ENCODE peak calls at places on chromosomes 5 and 9, in five cellular contexts. X, D, H, Y and K are unnamed samples.

GRCh38 chr5:33441241-33441844 is 578 bp downstream of the TARS1 start:
- DNase-seq in Y (no peak), D (no peak), H (peak), X (no peak), K (peak)

GRCh38 chr5:146344155-146345118 is 5.8 kb downstream of the POU4F3 start:
- DNase-seq in D (no peak), X (no peak), H (no peak), Y (no peak), K (no peak)

GRCh38 chr9:107942870-107943269 is 453.3 kb upstream of the KLF4 start:
- DNase-seq in X (no peak), Y (peak), H (no peak), D (no peak), K (no peak)

GRCh38 chr9:87875839-87876545 is 6.7 kb upstream of the SPATA31E1 start:
- DNase-seq in H (no peak), X (no peak), Y (no peak), D (no peak), K (no peak)

GRCh38 chr5:180171568-180172094 is 37.4 kb downstream of the RASGEF1C start:
- DNase-seq in X (no peak), Y (no peak), D (no peak), H (no peak), K (no peak)

GRCh38 chr5:16593630-16594029 is 23.2 kb downstream of the RETREG1 start:
- DNase-seq in X (no peak), H (no peak), D (no peak), Y (peak), K (no peak)

GRCh38 chr5:50709471-50709870 is 43.0 kb downstream of the PARP8 start:
- DNase-seq in H (no peak), X (no peak), Y (peak), D (no peak), K (no peak)

GRCh38 chr5:100676807-100677631 is 141.8 kb downstream of the FAM174A start:
- DNase-seq in X (no peak), D (peak), H (no peak), Y (peak), K (peak)

GRCh38 chr5:147286296-147286695 is 51.5 kb downstream of the STK32A start:
- DNase-seq in D (no peak), X (no peak), Y (no peak), H (no peak), K (no peak)

DNA sequence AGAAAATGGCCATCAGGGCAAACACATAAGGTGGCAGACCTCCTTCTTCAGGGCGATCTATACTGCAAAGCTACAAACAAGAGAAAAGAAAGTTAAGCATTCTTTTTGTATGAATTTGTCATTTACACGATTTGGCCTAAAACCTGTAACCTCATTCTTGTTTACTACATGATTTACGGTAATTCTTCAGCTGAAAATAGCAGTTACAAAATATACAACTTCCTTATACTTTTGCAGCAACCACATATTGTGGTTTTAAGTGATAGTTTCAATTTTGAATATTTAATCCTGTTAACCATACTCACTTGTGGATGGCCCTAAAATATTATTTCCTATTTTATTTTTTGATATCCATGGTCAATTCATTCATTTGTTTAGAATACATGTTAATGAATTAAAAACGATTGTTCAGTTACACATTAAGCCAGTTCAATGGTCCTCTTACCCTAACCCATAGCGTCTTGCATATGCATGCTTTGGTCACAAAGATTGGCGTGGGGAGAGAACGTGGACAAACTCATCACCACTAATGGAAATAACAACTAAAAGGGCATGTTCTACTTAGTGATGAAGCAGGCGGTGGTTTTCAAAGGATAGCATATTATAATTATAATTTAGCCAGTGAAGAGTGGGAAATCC is 16.6 kb downstream of the TUT7 start:
- DNase-seq in H (peak), D (no peak), X (no peak), Y (no peak), K (peak)
- H3K4me3 ChIP-seq in H (no peak), D (no peak), X (no peak), Y (no peak), K (no peak)

DNA sequence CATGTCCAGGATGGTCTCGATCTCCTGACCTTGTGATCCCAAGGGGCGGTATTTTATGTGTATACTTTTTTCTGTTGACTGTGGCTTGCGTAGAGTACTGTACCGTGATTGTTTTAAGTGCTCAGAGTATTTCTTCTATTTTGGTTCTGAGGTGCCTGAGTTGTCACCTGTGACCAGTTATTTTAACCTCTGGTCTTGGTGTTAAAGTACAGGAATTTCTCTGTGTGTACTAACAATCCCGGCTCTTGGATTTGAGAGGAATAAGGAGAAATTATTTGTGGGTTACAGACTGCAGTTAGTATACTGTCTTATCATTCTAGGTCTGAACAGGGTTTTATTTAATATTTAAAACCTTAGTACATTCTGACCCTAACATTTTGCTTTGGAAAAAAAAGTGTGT is 2.0 kb downstream of the ANKHD1 start:
- DNase-seq in Y (no peak), X (no peak), D (no peak), H (no peak), K (peak)
- H3K4me3 ChIP-seq in Y (peak), X (no peak), D (no peak), H (no peak), K (no peak)

GRCh38 chr9:83336696-83337095 is 201.5 kb downstream of the FRMD3 start:
- DNase-seq in X (no peak), H (no peak), Y (no peak), D (no peak), K (peak)
- H3K4me3 ChIP-seq in X (no peak), H (no peak), Y (no peak), D (no peak), K (no peak)

GRCh38 chr9:137648396-137648795 is 29.6 kb downstream of the EHMT1 start:
- DNase-seq in D (no peak), H (no peak), Y (peak), X (no peak), K (no peak)
- H3K4me3 ChIP-seq in D (no peak), H (no peak), Y (no peak), X (no peak), K (no peak)

DNA sequence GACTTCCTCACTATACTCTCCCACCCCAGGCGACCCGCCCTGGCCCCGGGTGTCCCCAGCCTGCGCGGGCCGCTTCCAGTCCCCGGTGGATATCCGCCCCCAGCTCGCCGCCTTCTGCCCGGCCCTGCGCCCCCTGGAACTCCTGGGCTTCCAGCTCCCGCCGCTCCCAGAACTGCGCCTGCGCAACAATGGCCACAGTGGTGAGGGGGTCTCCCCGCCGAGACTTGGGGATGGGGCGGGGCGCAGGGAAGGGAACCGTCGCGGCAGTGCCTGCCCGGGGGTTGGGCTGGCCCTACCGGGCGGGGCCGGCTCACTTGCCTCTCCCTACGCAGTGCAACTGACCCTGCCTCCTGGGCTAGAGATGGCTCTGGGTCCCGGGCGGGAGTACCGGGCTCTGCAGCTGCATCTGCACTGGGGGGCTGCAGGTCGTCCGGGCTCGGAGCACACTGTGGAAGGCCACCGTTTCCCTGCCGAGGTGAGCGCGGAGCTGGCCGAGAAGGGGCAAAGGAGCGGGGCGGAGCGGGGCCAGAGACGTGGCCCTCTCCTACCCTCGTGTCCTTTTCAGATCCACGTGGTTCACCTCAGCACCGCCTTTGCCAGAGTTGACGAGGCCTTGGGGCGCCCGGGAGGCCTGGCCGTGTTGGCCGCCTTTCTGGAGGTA is 2.1 kb downstream of the CA9 start:
- DNase-seq in D (peak), Y (no peak), H (no peak), X (no peak), K (no peak)
- H3K4me3 ChIP-seq in D (peak), Y (peak), H (no peak), X (peak), K (peak)

GRCh38 chr5:143985832-143986485 is 174.0 kb downstream of the HMHB1 start:
- DNase-seq in D (peak), X (no peak), Y (peak), H (no peak), K (peak)
- H3K4me3 ChIP-seq in D (no peak), X (no peak), Y (no peak), H (no peak), K (no peak)

GRCh38 chr9:125845271-125845808 is 98.2 kb downstream of the PBX3 start:
- DNase-seq in D (no peak), X (no peak), H (no peak), Y (no peak), K (no peak)

GRCh38 chr9:125843646-125844045 is 96.5 kb downstream of the PBX3 start:
- DNase-seq in D (no peak), X (no peak), Y (peak), H (no peak), K (no peak)

GRCh38 chr9:125847735-125848134 is 100.6 kb downstream of the PBX3 start:
- DNase-seq in D (no peak), Y (no peak), X (no peak), H (no peak), K (no peak)

GRCh38 chr9:125842215-125842614 is 95.0 kb downstream of the PBX3 start:
- DNase-seq in D (no peak), Y (no peak), X (no peak), H (no peak), K (no peak)

DNA sequence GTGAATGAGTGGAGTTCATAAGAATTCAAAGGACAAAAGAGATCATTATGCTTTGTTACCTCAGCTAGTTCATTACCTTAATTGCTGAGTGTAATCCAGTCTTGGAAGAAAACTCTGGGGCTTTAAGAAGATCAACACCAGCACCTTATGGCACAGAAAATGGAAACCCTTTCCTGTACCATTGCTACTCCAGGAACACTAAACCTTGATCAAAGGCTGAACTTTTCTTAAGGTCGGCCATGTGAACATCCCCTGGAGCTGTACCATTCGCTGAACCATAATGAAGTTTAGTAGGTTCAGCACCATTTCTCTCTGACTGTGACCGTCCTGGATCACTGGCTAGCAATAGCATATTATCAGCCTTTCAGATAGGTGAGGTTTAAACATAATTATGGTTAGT is 97.4 kb downstream of the PBX3 start:
- DNase-seq in D (no peak), X (no peak), Y (no peak), H (no peak), K (no peak)
- H3K4me3 ChIP-seq in D (no peak), X (no peak), Y (no peak), H (no peak), K (no peak)

DNA sequence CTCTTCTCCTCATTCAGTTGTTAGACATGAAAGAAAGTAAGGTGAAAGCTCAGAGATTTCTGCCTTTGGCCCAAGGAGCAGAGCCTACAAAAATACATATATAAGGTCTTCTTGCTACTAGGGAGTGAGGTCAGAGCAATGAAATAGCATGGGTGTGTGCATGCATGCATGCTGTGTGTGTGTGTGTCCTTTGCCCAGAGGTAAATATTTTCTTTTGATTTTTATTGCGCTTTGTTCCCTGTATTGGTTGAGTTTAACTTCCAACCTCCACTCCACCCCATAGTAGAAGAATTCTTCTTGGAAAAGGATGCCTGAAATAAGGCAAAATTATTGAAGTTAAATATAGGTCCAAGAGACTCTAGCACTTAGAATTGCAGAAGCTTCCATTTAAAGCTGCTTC is 248.0 kb upstream of the PTGER4 start:
- DNase-seq in D (no peak), Y (no peak), X (no peak), H (no peak), K (peak)
- H3K4me3 ChIP-seq in D (no peak), Y (no peak), X (no peak), H (no peak), K (no peak)